ENCODE peak calls at places on chromosome 20, in five cellular contexts. B is body of pancreas, S is Peyer's patch, K is stomach, O is epithelial cell of esophagus. T is an unnamed sample.

GRCh38 chr20:19269737-19270325 is 57.4 kb downstream of the SLC24A3 start:
- DNase-seq in B (no peak), S (no peak), K (no peak), O (no peak), T (peak; percentile 80)

GRCh38 chr20:13995841-13996240 is 525 bp downstream of the MACROD2 start:
- DNase-seq in B (peak; percentile 61), S (no peak), K (peak; percentile 70), O (peak; percentile 34), T (no peak)

GRCh38 chr20:43914697-43915208 is at the start of gene TOX2:
- DNase-seq in B (no peak), S (peak; percentile 62), K (no peak), O (peak; percentile 22), T (peak; percentile 32)

GRCh38 chr20:37253087-37253486 is 8.5 kb downstream of the GHRH start:
- DNase-seq in B (no peak), S (no peak), K (no peak), O (peak; percentile 29), T (no peak)

GRCh38 chr20:33337119-33337518 is 54.1 kb downstream of the BPIFB1 start:
- DNase-seq in B (no peak), S (no peak), K (no peak), O (peak; percentile 11), T (no peak)

GRCh38 chr20:60034231-60035110 is 76.2 kb downstream of the CDH26 start:
- DNase-seq in B (no peak), S (no peak), K (no peak), O (no peak), T (no peak)

GRCh38 chr20:4150095-4150492 is 134.7 kb upstream of the RNF24 start:
- DNase-seq in B (no peak), S (no peak), K (no peak), O (peak; percentile 28), T (peak; percentile 82)

GRCh38 chr20:57881466-57882405 is 171.9 kb upstream of the PMEPA1 start:
- DNase-seq in B (no peak), S (no peak), K (no peak), O (no peak), T (no peak)

GRCh38 chr20:59124326-59125029 is 39.1 kb upstream of the ZNF831 start:
- DNase-seq in B (peak; percentile 50), S (peak; percentile 70), K (no peak), O (no peak), T (no peak)

GRCh38 chr20:62808211-62808865 is 3.7 kb downstream of the OGFR start:
- DNase-seq in B (peak; percentile 67), S (peak; percentile 73), K (peak; percentile 70), O (peak; percentile 55), T (peak; percentile 59)

GRCh38 chr20:32980131-32980941 is 23.9 kb downstream of the SUN5 start:
- DNase-seq in B (no peak), S (no peak), K (no peak), O (no peak), T (no peak)

GRCh38 chr20:7432612-7433011 is 507.6 kb downstream of the HAO1 start:
- DNase-seq in B (no peak), S (no peak), K (no peak), O (no peak), T (no peak)

GRCh38 chr20:38412877-38413577 is 22.1 kb downstream of the SNHG17 start:
- DNase-seq in B (no peak), S (no peak), K (no peak), O (no peak), T (no peak)

GRCh38 chr20:6466065-6466810 is 301.2 kb upstream of the BMP2 start:
- DNase-seq in B (no peak), S (no peak), K (no peak), O (peak; percentile 59), T (peak; percentile 38)

GRCh38 chr20:19740503-19740902 is 17.6 kb upstream of the RIN2 start:
- DNase-seq in B (no peak), S (no peak), K (no peak), O (no peak), T (no peak)

GRCh38 chr20:4088766-4089165 is 73.4 kb upstream of the RNF24 start:
- DNase-seq in B (no peak), S (no peak), K (no peak), O (no peak), T (no peak)

GRCh38 chr20:38021373-38021772 is 11.9 kb downstream of the TTI1 start:
- DNase-seq in B (no peak), S (no peak), K (no peak), O (no peak), T (no peak)

GRCh38 chr20:48861444-48861843 is 33.6 kb upstream of the PREX1 start:
- DNase-seq in B (no peak), S (no peak), K (no peak), O (no peak), T (no peak)

GRCh38 chr20:25497586-25498279 is 87.6 kb downstream of the NINL start:
- DNase-seq in B (no peak), S (no peak), K (no peak), O (no peak), T (no peak)

GRCh38 chr20:8073024-8073832 is 53.7 kb upstream of the TMX4 start:
- DNase-seq in B (no peak), S (no peak), K (no peak), O (peak; percentile 77), T (peak; percentile 92)

GRCh38 chr20:45419188-45420091 is 3.5 kb downstream of the PIGT start:
- DNase-seq in B (peak; percentile 93), S (peak; percentile 79), K (peak; percentile 90), O (peak; percentile 99), T (peak; percentile 99)

GRCh38 chr20:58577139-58577806 is 62.1 kb upstream of the APCDD1L start:
- DNase-seq in B (no peak), S (no peak), K (no peak), O (no peak), T (no peak)

GRCh38 chr20:12090920-12091319 is 173.2 kb downstream of the BTBD3 start:
- DNase-seq in B (no peak), S (no peak), K (no peak), O (peak; percentile 17), T (no peak)

GRCh38 chr20:24783631-24784492 is 165.2 kb upstream of the CST7 start:
- DNase-seq in B (no peak), S (no peak), K (peak; percentile 30), O (no peak), T (no peak)

GRCh38 chr20:20034486-20034885 is 17.3 kb downstream of the NAA20 start:
- DNase-seq in B (no peak), S (no peak), K (no peak), O (no peak), T (peak; percentile 29)

GRCh38 chr20:35831029-35831428 is 59.2 kb downstream of the PHF20 start:
- DNase-seq in B (no peak), S (no peak), K (no peak), O (peak; percentile 26), T (no peak)

GRCh38 chr20:10611357-10611756 is 62.4 kb downstream of the JAG1 start:
- DNase-seq in B (peak; percentile 59), S (no peak), K (no peak), O (peak; percentile 70), T (peak; percentile 61)

GRCh38 chr20:36084897-36085617 is 69.5 kb upstream of the EPB41L1 start:
- DNase-seq in B (no peak), S (no peak), K (no peak), O (peak; percentile 78), T (peak; percentile 82)

GRCh38 chr20:9032758-9033157 is 36.1 kb upstream of the PLCB4 start:
- DNase-seq in B (no peak), S (no peak), K (no peak), O (peak; percentile 11), T (peak; percentile 38)

GRCh38 chr20:47358052-47358671 is 1.7 kb upstream of the ZMYND8 start:
- DNase-seq in B (no peak), S (no peak), K (no peak), O (no peak), T (no peak)

GRCh38 chr20:47358672-47359532 is 2.4 kb upstream of the ZMYND8 start:
- DNase-seq in B (peak; percentile 92), S (peak; percentile 42), K (peak; percentile 91), O (peak; percentile 91), T (peak; percentile 94)

GRCh38 chr20:47356220-47356525 is 326 bp downstream of the ZMYND8 start:
- DNase-seq in B (no peak), S (no peak), K (no peak), O (no peak), T (no peak)

GRCh38 chr20:47356526-47357295 is at the start of gene ZMYND8:
- DNase-seq in B (peak; percentile 87), S (peak; percentile 91), K (peak; percentile 93), O (peak; percentile 87), T (peak; percentile 96)

DNA sequence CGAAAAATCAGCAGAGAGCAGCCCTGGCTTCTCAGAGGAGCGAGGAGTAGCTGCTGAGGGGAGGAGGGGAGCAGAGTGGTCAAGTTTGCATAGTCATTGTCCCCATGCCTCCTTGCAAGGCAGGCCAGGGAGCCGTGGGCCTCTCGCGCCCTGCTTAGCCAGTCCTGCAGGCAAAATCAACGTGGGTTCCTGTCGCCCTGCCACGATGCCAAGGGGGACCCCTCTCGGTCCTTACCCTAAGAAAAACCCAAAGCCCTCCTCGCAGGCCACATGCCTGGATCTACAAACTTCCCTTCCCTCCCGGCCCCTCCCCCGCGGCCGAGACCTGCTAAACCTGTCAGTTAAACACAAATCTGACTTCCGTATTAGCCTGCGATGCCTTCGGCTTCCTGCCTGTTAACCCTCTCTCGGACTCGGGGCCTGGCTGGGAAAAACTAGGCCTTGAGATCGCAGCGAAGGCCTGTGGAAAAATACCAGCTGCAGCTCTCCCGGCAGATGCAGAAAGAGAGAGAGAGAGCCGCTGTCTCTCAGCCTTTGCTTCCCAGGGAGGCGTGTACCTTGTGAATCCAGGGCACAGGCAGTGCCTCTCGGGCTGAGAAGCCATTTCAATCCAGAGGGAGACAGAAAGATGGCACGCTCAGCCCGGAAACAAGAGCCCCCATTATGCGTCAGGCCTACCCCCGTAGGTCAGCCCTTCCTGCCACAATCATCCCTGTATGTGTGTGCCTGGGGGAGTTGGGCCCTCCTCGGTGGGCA is 975 bp upstream of the ZMYND8 start:
- DNase-seq in B (peak; percentile 97), S (peak; percentile 92), K (peak; percentile 96), O (peak; percentile 87), T (peak; percentile 94)
- H3K4me3 ChIP-seq in B (no peak overlapping the region), S (peak overlapping the region; percentile 38), K (peak overlapping the region; percentile 12), O (no peak overlapping the region), T (no peak overlapping the region)

GRCh38 chr20:49892260-49893216 is 22.8 kb downstream of the SPATA2 start:
- DNase-seq in B (no peak), S (no peak), K (no peak), O (no peak), T (no peak)

GRCh38 chr20:49891486-49891885 is 23.8 kb downstream of the SPATA2 start:
- DNase-seq in B (no peak), S (no peak), K (no peak), O (no peak), T (no peak)

GRCh38 chr20:49890651-49891361 is 24.5 kb downstream of the SPATA2 start:
- DNase-seq in B (no peak), S (no peak), K (no peak), O (no peak), T (no peak)

GRCh38 chr20:49894073-49894470 is 21.3 kb downstream of the SPATA2 start:
- DNase-seq in B (no peak), S (no peak), K (no peak), O (no peak), T (no peak)

GRCh38 chr20:49893242-49894072 is 21.9 kb downstream of the SPATA2 start:
- DNase-seq in B (no peak), S (no peak), K (no peak), O (no peak), T (no peak)
- H3K4me3 ChIP-seq in B (no peak overlapping the region), S (no peak overlapping the region), K (no peak overlapping the region), O (no peak overlapping the region), T (no peak overlapping the region)

GRCh38 chr20:53702617-53703016 is 109.0 kb upstream of the ZNF217 start:
- DNase-seq in B (no peak), S (no peak), K (no peak), O (no peak), T (no peak)
- H3K4me3 ChIP-seq in B (no peak overlapping the region), S (no peak overlapping the region), K (no peak overlapping the region), O (no peak overlapping the region), T (no peak overlapping the region)

GRCh38 chr20:1278993-1279392 is 12.9 kb downstream of the SNPH start:
- DNase-seq in B (no peak), S (no peak), K (no peak), O (no peak), T (no peak)
- H3K4me3 ChIP-seq in B (no peak overlapping the region), S (no peak overlapping the region), K (no peak overlapping the region), O (no peak overlapping the region), T (no peak overlapping the region)